ENCODE peak calls at places on chromosomes 2 and 18, in six cellular contexts. N, B, C, R, O and V are unnamed samples.

GRCh38 chr2:203352604-203353255 is 24.5 kb downstream of the ABI2 start:
- DNase-seq in N (no peak), R (no peak), C (no peak), B (no peak), O (no peak), V (no peak)

GRCh38 chr18:48855422-48856377 is 95.1 kb downstream of the SMAD7 start:
- DNase-seq in N (no peak), R (no peak), B (no peak), C (no peak), O (no peak), V (no peak)

GRCh38 chr2:99559075-99559662 is 69.4 kb upstream of the REV1 start:
- DNase-seq in C (peak), R (peak), O (peak), N (no peak), B (peak), V (peak)

GRCh38 chr18:35178260-35178659 is 62.6 kb upstream of the ZNF397 start:
- DNase-seq in R (no peak), C (peak), O (peak), B (peak), N (no peak), V (no peak)

GRCh38 chr2:98459776-98460175 is 15.1 kb downstream of the INPP4A start:
- DNase-seq in B (no peak), R (no peak), O (no peak), C (no peak), N (no peak), V (peak)

GRCh38 chr18:52150050-52150449 is 189.9 kb upstream of the DCC start:
- DNase-seq in R (no peak), B (no peak), O (no peak), N (no peak), C (no peak), V (no peak)

GRCh38 chr18:36811430-36811829 is 17.4 kb downstream of the TPGS2 start:
- DNase-seq in B (peak), O (no peak), C (peak), R (no peak), N (no peak), V (no peak)

GRCh38 chr2:60855989-60856669 is 25.2 kb upstream of the REL start:
- DNase-seq in N (no peak), B (no peak), R (no peak), C (no peak), O (no peak), V (no peak)

GRCh38 chr18:46338213-46338612 is 234.0 kb downstream of the HAUS1 start:
- DNase-seq in B (no peak), C (no peak), O (no peak), N (peak), R (no peak), V (no peak)

GRCh38 chr2:46187112-46187618 is 110.0 kb upstream of the EPAS1 start:
- DNase-seq in B (peak), C (peak), N (no peak), O (peak), R (peak), V (peak)

GRCh38 chr18:12748671-12749070 is 45.8 kb downstream of the PSMG2 start:
- DNase-seq in B (no peak), N (no peak), R (no peak), C (peak), O (peak), V (no peak)

GRCh38 chr2:25976884-25977741 is 5.2 kb downstream of the KIF3C start:
- DNase-seq in C (no peak), R (no peak), B (no peak), N (no peak), O (no peak), V (no peak)

GRCh38 chr2:208466133-208466919 is 59.7 kb downstream of the PTH2R start:
- DNase-seq in O (peak), C (peak), B (no peak), R (no peak), N (no peak), V (peak)

GRCh38 chr2:160932960-160933359 is 227.3 kb upstream of the TANK start:
- DNase-seq in O (peak), R (no peak), N (no peak), B (no peak), C (peak), V (no peak)

GRCh38 chr2:114933671-114934241 is 491.3 kb downstream of the DPP10 start:
- DNase-seq in R (no peak), C (no peak), B (no peak), O (no peak), N (no peak), V (no peak)

GRCh38 chr2:171436307-171436706 is 2.3 kb downstream of the DCAF17 start:
- DNase-seq in N (no peak), B (peak), O (peak), C (peak), R (no peak), V (no peak)

GRCh38 chr2:192162392-192163042 is 32.2 kb downstream of the TMEFF2 start:
- DNase-seq in N (no peak), C (peak), B (peak), O (peak), R (peak), V (peak)

GRCh38 chr2:217934321-217935131 is 68.3 kb downstream of the TNS1 start:
- DNase-seq in B (peak), R (peak), O (peak), C (peak), N (peak), V (no peak)

GRCh38 chr18:55763805-55764204 is 175.8 kb upstream of the TCF4 start:
- DNase-seq in C (peak), O (no peak), B (no peak), N (no peak), R (no peak), V (no peak)

GRCh38 chr2:203534486-203535077 is 519 bp downstream of the RAPH1 start:
- DNase-seq in B (no peak), R (peak), O (no peak), N (peak), C (no peak), V (peak)

GRCh38 chr2:27715318-27716165 is 51.9 kb downstream of the SLC4A1AP start:
- DNase-seq in B (peak), N (no peak), R (peak), O (peak), C (peak), V (peak)

GRCh38 chr18:12391487-12392136 is 14.6 kb upstream of the AFG3L2 start:
- DNase-seq in R (peak), N (no peak), B (peak), O (peak), C (peak), V (peak)

GRCh38 chr2:180520206-180520605 is 460.2 kb upstream of the UBE2E3 start:
- DNase-seq in O (peak), N (no peak), R (no peak), C (peak), B (no peak), V (no peak)

GRCh38 chr2:176692518-176692917 is 423.3 kb downstream of the MTX2 start:
- DNase-seq in R (no peak), O (no peak), N (no peak), B (no peak), C (no peak), V (no peak)

GRCh38 chr2:52396836-52397235 is 1364.9 kb upstream of the NRXN1 start:
- DNase-seq in B (no peak), C (no peak), O (peak), N (no peak), R (no peak), V (no peak)

GRCh38 chr2:584863-585823 is 92.1 kb downstream of the TMEM18 start:
- DNase-seq in N (no peak), C (no peak), B (no peak), O (no peak), R (no peak), V (peak)

DNA sequence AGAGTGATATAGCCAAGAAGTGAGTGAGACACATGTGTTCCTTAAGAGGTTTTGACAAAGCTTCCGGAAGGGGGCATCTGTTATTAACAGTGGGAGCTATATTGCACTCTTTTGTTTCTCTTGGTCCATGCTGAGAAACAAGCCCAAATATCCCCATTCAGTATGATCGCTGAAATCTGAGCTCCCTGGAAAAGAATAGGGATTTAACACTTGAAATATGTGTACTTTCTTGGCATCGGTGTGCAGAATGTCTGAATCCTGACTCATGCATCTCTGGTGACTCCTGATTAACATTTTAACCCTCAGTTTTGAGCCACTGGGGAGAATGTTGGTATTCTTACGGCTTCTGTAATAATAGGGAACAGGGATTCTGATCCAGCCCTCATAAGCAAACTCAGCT is 448.1 kb downstream of the TSN start:
- DNase-seq in C (peak), O (peak), R (no peak), B (peak), N (no peak), V (no peak)
- TF ChIP-seq CTCF in C (peak), O (peak), R (no peak), B (peak), N (peak), V (no peak)

DNA sequence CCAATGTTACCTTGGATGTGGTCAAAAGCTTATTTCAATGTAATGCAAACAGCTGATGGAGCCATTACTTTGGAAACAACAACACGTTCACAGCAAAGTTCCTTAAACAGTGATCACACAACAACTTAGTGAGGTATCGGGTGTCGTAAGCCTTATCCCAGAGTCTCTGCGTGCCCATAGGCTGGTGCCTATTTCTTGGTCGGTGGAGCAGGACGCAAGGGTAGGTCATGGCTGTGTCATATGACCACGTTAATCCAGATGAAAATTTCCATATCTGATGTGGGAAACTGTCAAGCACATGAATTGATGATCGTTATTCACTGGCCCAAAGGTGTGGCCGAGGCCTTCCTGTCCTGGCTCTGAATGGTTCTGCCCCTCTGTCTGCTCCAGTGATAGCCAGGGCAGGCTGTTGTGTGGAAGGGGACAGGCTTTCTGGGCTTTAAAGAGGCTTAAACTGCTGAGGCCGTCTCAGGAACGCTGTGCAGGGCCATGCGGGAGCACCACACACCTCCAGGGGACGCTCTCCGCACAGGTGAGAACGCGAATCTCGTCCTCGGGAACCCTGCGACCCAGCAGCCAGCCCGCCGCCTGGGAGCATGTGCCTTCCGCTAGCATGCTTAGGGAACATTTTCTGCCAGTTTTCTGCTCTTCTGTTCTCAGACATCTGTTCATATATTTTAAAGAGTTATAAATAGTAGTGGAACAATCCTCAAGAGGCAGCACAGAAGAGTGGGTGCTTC is 90.6 kb downstream of the KCTD1 start:
- DNase-seq in O (no peak), C (no peak), R (no peak), N (no peak), B (no peak), V (no peak)
- TF ChIP-seq CTCF in O (no peak), C (no peak), R (no peak), N (no peak), B (no peak), V (no peak)

GRCh38 chr2:88859461-88859860 is 168.0 kb downstream of the RPIA start:
- DNase-seq in N (no peak), O (no peak), B (no peak), C (no peak), R (no peak), V (no peak)

GRCh38 chr2:88857274-88857741 is 165.8 kb downstream of the RPIA start:
- DNase-seq in N (no peak), R (no peak), O (no peak), B (no peak), C (no peak), V (no peak)

GRCh38 chr2:88855620-88856408 is 164.3 kb downstream of the RPIA start:
- DNase-seq in B (no peak), C (no peak), N (no peak), R (no peak), O (no peak), V (no peak)

GRCh38 chr2:88856409-88857135 is 165.1 kb downstream of the RPIA start:
- DNase-seq in B (no peak), N (no peak), O (no peak), C (no peak), R (no peak), V (no peak)

DNA sequence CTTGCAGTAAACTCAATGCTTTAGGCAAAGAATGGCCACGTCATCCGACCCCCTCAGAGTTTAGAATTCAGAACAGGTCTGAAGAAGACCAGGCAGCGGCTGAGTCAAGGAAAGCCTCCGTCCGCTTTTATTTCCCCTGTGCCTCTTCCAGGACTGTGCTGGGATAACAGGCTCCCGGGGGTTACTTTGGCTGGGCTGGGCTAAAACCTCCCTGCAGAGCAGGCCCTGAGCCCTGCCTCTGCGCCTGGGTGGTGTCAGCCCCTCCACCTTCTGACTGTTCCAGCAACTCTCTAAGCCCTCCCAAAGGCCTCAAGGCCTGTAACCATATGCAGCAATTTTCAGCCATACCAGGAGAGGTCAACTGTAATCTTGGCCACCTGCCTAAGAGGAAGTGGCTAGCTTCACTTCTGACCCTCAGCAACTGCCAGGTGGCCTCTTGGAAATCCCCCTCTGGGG is 166.5 kb downstream of the RPIA start:
- DNase-seq in O (peak), N (no peak), C (no peak), R (peak), B (peak), V (peak)
- TF ChIP-seq CTCF in O (no peak), N (no peak), C (no peak), R (no peak), B (no peak), V (no peak)

GRCh38 chr18:41647914-41648313 is 307.1 kb upstream of the PIK3C3 start:
- DNase-seq in O (no peak), R (no peak), B (no peak), C (no peak), N (no peak), V (no peak)
- TF ChIP-seq CTCF in O (no peak), R (no peak), B (no peak), C (no peak), N (no peak), V (no peak)

GRCh38 chr18:74963820-74964446 is 245.0 kb downstream of the PTGR3 start:
- DNase-seq in N (no peak), C (peak), O (peak), B (peak), R (peak), V (peak)
- TF ChIP-seq CTCF in N (peak), C (peak), O (peak), B (peak), R (peak), V (peak)

DNA sequence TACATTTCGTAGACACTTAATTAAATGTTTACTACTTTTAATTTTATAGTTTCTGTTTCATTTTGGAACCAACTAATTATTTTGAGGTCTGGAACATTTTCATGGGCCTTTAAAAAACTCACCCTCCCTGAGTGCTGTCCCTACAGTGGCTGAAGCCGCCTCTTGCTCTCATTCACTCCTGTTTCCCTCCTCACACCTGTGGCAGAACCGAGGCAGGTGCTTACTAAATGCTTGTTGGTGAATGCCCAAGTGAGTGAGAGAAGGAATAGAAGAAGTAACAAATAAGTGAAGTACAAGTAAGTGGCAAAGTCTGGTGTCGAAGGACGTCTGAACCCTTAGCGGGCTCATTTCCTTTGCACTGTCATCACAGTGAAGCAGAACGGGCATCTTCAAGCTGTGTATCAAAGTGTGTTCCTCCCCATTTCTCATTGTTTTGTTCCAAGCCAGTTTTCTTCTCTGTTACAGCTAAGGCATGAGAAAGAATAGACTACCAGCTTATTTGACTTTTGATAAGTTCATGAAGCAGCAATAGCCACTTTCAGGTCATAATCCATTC is 135.3 kb downstream of the RHBDD1 start:
- DNase-seq in O (no peak), B (no peak), R (no peak), N (no peak), C (no peak), V (no peak)
- TF ChIP-seq CTCF in O (no peak), B (no peak), R (no peak), N (no peak), C (no peak), V (no peak)

DNA sequence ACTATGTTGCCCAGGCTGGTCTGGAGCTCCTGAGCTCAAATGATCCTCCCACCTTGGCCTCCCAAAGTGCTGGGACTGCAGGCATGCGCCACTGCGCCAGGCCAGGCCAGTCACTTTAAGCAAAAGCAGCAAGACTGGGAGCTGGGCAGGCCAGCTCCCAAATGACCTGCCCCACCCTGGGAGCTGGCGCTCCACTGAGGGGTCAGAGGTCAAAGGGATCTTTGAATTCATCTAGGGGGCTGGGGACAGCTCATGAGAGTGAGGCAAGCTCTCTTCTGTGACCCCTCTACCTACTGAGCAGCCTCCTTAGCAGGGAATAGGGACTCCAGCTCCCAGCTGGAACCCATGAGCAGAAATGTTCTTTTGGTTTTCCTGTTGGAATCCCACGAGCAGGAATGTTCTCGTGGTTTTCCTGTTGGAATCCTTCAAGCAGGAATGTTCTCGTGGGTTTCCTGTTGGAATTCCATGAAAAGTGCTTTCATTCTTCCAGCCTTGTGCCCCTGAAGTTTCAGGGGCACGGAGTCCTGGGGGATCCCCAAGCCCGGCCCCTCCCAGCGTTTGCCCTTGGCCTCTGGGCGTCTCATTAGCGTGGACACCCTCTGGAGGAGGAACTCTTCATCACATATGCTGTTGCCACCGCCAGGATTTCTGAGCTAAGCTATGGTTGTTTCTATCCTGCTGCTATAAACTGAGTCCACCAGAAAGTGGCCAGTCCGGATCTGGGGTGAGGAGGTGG is 162.0 kb upstream of the HAAO start:
- DNase-seq in N (no peak), O (peak), B (peak), R (no peak), C (peak), V (no peak)
- TF ChIP-seq CTCF in N (no peak), O (peak), B (no peak), R (no peak), C (peak), V (no peak)